ENCODE peak calls at places on chromosomes 5 and 9, in four cellular contexts. W is GM12891; K is stimulated activated CD4-positive, alpha-beta T cell treated with anti-CD3 and anti-CD28 coated beads, Interleukin-15, amount 100 ng/mL, for 24 hours; V is fibroblast of lung. U is an unnamed sample.

GRCh38 chr9:125509476-125509875 is 197.5 kb downstream of the MAPKAP1 start:
- DNase-seq in W (no peak), K (no peak), V (peak), U (peak)

GRCh38 chr5:6667648-6668047 is 34.4 kb downstream of the SRD5A1 start:
- DNase-seq in W (no peak), K (no peak), V (no peak), U (no peak)

GRCh38 chr5:96327728-96328127 is 105.3 kb downstream of the PCSK1 start:
- DNase-seq in W (no peak), K (no peak), V (no peak), U (no peak)

GRCh38 chr5:62143268-62144229 is 162.5 kb upstream of the KIF2A start:
- DNase-seq in W (no peak), K (no peak), V (peak), U (peak)

GRCh38 chr9:128819716-128820664 is 1.7 kb downstream of the ENDOG start:
- DNase-seq in W (no peak), K (no peak), V (no peak), U (no peak)

GRCh38 chr5:39223568-39224156 is 4.3 kb upstream of the FYB1 start:
- DNase-seq in W (no peak), K (no peak), V (no peak), U (no peak)

GRCh38 chr5:154242964-154243376 is 52.4 kb downstream of the GALNT10 start:
- DNase-seq in W (no peak), K (no peak), V (no peak), U (no peak)

GRCh38 chr5:56829137-56829536 is 13.8 kb downstream of the MAP3K1 start:
- DNase-seq in W (no peak), K (peak), V (peak), U (no peak)

GRCh38 chr9:114606597-114607207 is 4.4 kb upstream of the TMEM268 start:
- DNase-seq in W (no peak), K (no peak), V (peak), U (peak)

GRCh38 chr5:15431923-15432322 is 68.1 kb upstream of the FBXL7 start:
- DNase-seq in W (no peak), K (no peak), V (no peak), U (no peak)

GRCh38 chr5:141734501-141735231 is 52.6 kb upstream of the ARAP3 start:
- DNase-seq in W (no peak), K (peak), V (peak), U (peak)

GRCh38 chr5:78497573-78498533 is 137.4 kb downstream of the SCAMP1 start:
- DNase-seq in W (no peak), K (no peak), V (peak), U (no peak)

GRCh38 chr5:52580921-52581320 is 206.8 kb upstream of the ITGA1 start:
- DNase-seq in W (no peak), K (no peak), V (peak), U (peak)

GRCh38 chr5:145904743-145905142 is 31.6 kb upstream of the SH3RF2 start:
- DNase-seq in W (no peak), K (no peak), V (no peak), U (no peak)

GRCh38 chr5:43312076-43312620 is 1.1 kb downstream of the HMGCS1 start:
- DNase-seq in W (no peak), K (no peak), V (no peak), U (no peak)

GRCh38 chr9:92723801-92724323 is 40.8 kb downstream of the BICD2 start:
- DNase-seq in W (no peak), K (no peak), V (no peak), U (no peak)

GRCh38 chr9:111728143-111728542 is 66.6 kb downstream of the SHOC1 start:
- DNase-seq in W (no peak), K (no peak), V (peak), U (no peak)

GRCh38 chr5:107543868-107544267 is 126.9 kb downstream of the EFNA5 start:
- DNase-seq in W (no peak), K (no peak), V (no peak), U (no peak)

GRCh38 chr5:134098690-134099089 is 15.8 kb upstream of the TCF7 start:
- DNase-seq in W (no peak), K (no peak), V (no peak), U (no peak)

GRCh38 chr9:7974335-7975005 is 174.9 kb upstream of the DMAC1 start:
- DNase-seq in W (no peak), K (peak), V (no peak), U (no peak)

GRCh38 chr5:74974451-74975089 is 77.8 kb downstream of the GCNT4 start:
- DNase-seq in W (no peak), K (peak), V (no peak), U (no peak)

GRCh38 chr9:131469369-131469768 is 33.3 kb upstream of the POMT1 start:
- DNase-seq in W (no peak), K (no peak), V (no peak), U (peak)

GRCh38 chr5:16736158-16736994 is 119.6 kb upstream of the RETREG1 start:
- DNase-seq in W (no peak), K (no peak), V (peak), U (no peak)